ENCODE peak calls at places on chromosomes 7 and 10, in five cellular contexts. Z is K562, P is IMR-90, D is A549, L is H1. S is an unnamed sample.

GRCh38 chr7:142357953-142358520 is 100.2 kb upstream of the PRSS58 start:
- DNase-seq in Z (peak), L (peak), D (peak), P (peak), S (peak)

GRCh38 chr7:26034386-26034785 is 117.6 kb upstream of the NFE2L3 start:
- DNase-seq in L (no peak), D (no peak), Z (no peak), P (no peak), S (no peak)

GRCh38 chr7:69967152-69967591 is 368.9 kb downstream of the AUTS2 start:
- DNase-seq in P (no peak), L (no peak), D (no peak), Z (no peak), S (no peak)

GRCh38 chr10:110803830-110804338 is 67.8 kb upstream of the PDCD4 start:
- DNase-seq in D (peak), P (peak), Z (peak), L (peak), S (peak)

GRCh38 chr7:92758796-92759431 is 77.5 kb downstream of the CDK6 start:
- DNase-seq in Z (no peak), D (no peak), P (no peak), L (no peak), S (no peak)

GRCh38 chr7:123352957-123353356 is 153.2 kb upstream of the SLC13A1 start:
- DNase-seq in Z (no peak), L (no peak), D (no peak), P (no peak), S (no peak)

GRCh38 chr10:69669408-69669807 is 39.4 kb downstream of the FAM241B start:
- DNase-seq in P (no peak), Z (no peak), L (no peak), D (no peak), S (no peak)

GRCh38 chr7:11751807-11752389 is 80.1 kb downstream of the THSD7A start:
- DNase-seq in P (no peak), L (no peak), D (no peak), Z (no peak), S (no peak)

GRCh38 chr10:31620236-31621151 is 301.5 kb downstream of the ZEB1 start:
- DNase-seq in Z (peak), D (peak), P (peak), L (peak), S (no peak)

GRCh38 chr7:74462707-74463100 is 9.0 kb downstream of the GTF2IRD1 start:
- DNase-seq in L (no peak), Z (peak), D (no peak), P (no peak), S (no peak)

GRCh38 chr10:91034042-91034441 is 113.2 kb upstream of the ANKRD1 start:
- DNase-seq in D (no peak), L (no peak), P (no peak), Z (no peak), S (no peak)

GRCh38 chr10:130244031-130244927 is 108.1 kb downstream of the GLRX3 start:
- DNase-seq in Z (no peak), L (no peak), P (no peak), D (no peak), S (no peak)

GRCh38 chr10:218753-219152 is 83.5 kb downstream of the ZMYND11 start:
- DNase-seq in L (no peak), D (no peak), Z (no peak), P (no peak), S (no peak)

GRCh38 chr7:11706666-11707605 is 125.1 kb downstream of the THSD7A start:
- DNase-seq in P (no peak), L (no peak), D (peak), Z (no peak), S (no peak)

GRCh38 chr10:62059424-62059913 is 158.0 kb downstream of the ARID5B start:
- DNase-seq in Z (no peak), P (no peak), L (no peak), D (no peak), S (no peak)

GRCh38 chr7:148334959-148335577 is 255.5 kb upstream of the C7orf33 start:
- DNase-seq in Z (no peak), D (no peak), L (no peak), P (no peak), S (no peak)

GRCh38 chr10:95350212-95350829 is 59.5 kb upstream of the PDLIM1 start:
- DNase-seq in D (no peak), L (no peak), Z (no peak), P (peak), S (peak)

GRCh38 chr7:95867309-95867708 is 95.0 kb downstream of the DYNC1I1 start:
- DNase-seq in P (no peak), L (no peak), Z (no peak), D (no peak), S (no peak)

GRCh38 chr10:78981257-78981969 is 87.4 kb upstream of the ZMIZ1 start:
- DNase-seq in D (no peak), Z (no peak), L (no peak), P (no peak), S (no peak)

GRCh38 chr7:5595545-5596045 is 172.0 kb upstream of the TNRC18 start:
- DNase-seq in D (peak), Z (peak), P (peak), L (no peak), S (no peak)

GRCh38 chr7:369476-369980 is 79.6 kb downstream of the FOXL3 start:
- DNase-seq in L (no peak), Z (no peak), P (no peak), D (no peak), S (no peak)
- TF ChIP-seq MAFK in L (no peak), Z (no peak), P (no peak), D (no peak), S (no peak)

GRCh38 chr10:74738052-74738451 is 88.3 kb upstream of the KAT6B start:
- DNase-seq in L (no peak), Z (no peak), P (peak), D (no peak), S (no peak)

GRCh38 chr10:74738543-74738942 is 87.9 kb upstream of the KAT6B start:
- DNase-seq in L (no peak), P (no peak), Z (no peak), D (no peak), S (no peak)

GRCh38 chr10:74736029-74736428 is 90.4 kb upstream of the KAT6B start:
- DNase-seq in D (no peak), P (no peak), L (no peak), Z (no peak), S (no peak)

GRCh38 chr10:74743401-74743800 is 83.0 kb upstream of the KAT6B start:
- DNase-seq in L (no peak), D (no peak), P (no peak), Z (no peak), S (peak)

DNA sequence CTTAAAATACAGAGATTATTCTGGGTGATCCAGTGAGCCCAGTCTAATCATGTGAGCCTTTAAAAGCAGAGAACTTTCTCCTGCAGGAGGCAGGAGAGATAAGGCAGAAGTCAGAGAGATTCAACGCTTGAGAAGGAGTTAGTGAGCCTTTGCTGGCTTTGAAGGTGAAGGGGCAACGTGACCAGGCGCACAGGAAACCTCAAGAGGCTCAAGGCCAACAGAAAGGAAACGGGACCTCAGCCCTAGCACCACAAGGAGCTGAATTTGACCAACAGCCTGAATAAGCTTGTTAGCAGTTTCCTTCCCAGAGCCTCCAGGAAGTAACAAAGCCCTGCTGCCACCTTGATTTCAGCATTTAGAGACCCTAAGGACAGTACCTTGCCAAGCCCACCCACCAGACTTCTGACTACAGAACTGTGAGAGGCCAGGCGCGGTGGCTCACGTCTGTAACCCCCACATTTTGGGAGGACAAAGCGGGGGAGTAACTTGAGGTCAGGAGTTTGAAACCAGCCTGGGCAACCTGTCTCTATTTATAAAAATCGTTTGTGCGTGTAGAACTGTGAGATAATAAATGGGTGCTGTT is 87.3 kb upstream of the KAT6B start:
- DNase-seq in P (peak), Z (no peak), L (peak), D (no peak), S (peak)
- TF ChIP-seq MAFK in P (no peak), Z (no peak), L (no peak), D (no peak), S (no peak)

GRCh38 chr10:26860026-26860541 is 674 bp downstream of the ABI1 start:
- DNase-seq in L (peak), Z (peak), P (peak), D (peak), S (peak)

GRCh38 chr10:26859241-26860025 is 1.3 kb downstream of the ABI1 start:
- DNase-seq in Z (no peak), L (no peak), P (peak), D (no peak), S (peak)

GRCh38 chr10:26858707-26859034 is 2.1 kb downstream of the ABI1 start:
- DNase-seq in L (no peak), P (no peak), D (no peak), Z (no peak), S (no peak)

GRCh38 chr10:26860542-26861325 is at the start of gene ABI1:
- DNase-seq in L (peak), P (peak), Z (peak), D (peak), S (peak)

GRCh38 chr10:26857991-26858706 is 2.6 kb downstream of the ABI1 start:
- DNase-seq in D (no peak), L (no peak), Z (no peak), P (peak), S (no peak)
- TF ChIP-seq MAFK in D (no peak), L (no peak), Z (no peak), P (no peak), S (no peak)

DNA sequence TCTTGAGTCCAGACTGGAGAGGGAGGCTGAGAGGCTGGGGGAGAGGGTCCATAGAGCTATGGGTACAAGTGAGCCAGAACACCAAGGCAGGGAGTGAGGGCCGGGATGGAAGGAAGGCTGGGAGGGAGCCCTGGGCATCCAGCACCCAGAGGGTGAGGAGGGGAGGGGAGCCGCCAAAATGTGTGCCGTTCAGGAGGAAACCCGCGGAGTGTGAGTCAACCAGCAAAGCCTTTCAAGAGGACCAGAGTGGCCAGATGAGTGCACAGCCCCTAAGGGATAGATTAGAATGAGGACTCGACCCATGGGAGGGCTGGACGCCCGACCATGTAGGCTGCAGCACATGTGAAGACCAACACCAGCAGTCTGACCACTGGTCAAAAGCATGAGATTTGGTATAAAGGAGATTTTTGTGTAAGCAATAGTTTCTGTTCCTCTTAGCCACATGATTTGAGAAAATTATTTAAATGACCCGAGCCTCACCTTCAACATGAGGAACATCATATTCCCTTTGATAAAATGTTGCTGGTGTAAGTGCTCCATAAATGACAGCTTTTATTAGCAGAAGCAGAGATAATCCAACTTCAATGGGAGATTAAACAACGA is 179.7 kb upstream of the GRB10 start:
- DNase-seq in L (no peak), D (peak), P (no peak), Z (no peak), S (no peak)
- TF ChIP-seq MAFK in L (no peak), D (no peak), P (no peak), Z (no peak), S (no peak)

S was measured in HepG2.